ENCODE peak calls at places on chromosomes 13 and 19, in four cellular contexts. One of them, this sample, is unnamed.

GRCh38 chr13:39897636-39898035 is 242.2 kb downstream of the COG6 start:
- DNase-seq in SW480: no peak
- DNase-seq in T-helper 2 cell treated with Interferon-gamma antibody and Interleukin-4, amounts not matched to agents 5 μg/mL and 100 μg/mL, for 36 hours: no peak
- DNase-seq in left colon: no peak
- DNase-seq in this sample: no peak

GRCh38 chr19:41795031-41795461 is 1.3 kb upstream of the CEACAM3 start:
- DNase-seq in SW480: peak
- DNase-seq in T-helper 2 cell treated with Interferon-gamma antibody and Interleukin-4, amounts not matched to agents 5 μg/mL and 100 μg/mL, for 36 hours: peak
- DNase-seq in left colon: no peak
- DNase-seq in this sample: peak

GRCh38 chr19:13530720-13531119 is 24.4 kb upstream of the CACNA1A start:
- DNase-seq in SW480: no peak
- DNase-seq in T-helper 2 cell treated with Interferon-gamma antibody and Interleukin-4, amounts not matched to agents 5 μg/mL and 100 μg/mL, for 36 hours: no peak
- DNase-seq in left colon: no peak
- DNase-seq in this sample: no peak

GRCh38 chr19:41398042-41398403 is 405 bp downstream of the BCKDHA start:
- DNase-seq in SW480: no peak
- DNase-seq in T-helper 2 cell treated with Interferon-gamma antibody and Interleukin-4, amounts not matched to agents 5 μg/mL and 100 μg/mL, for 36 hours: no peak
- DNase-seq in left colon: no peak
- DNase-seq in this sample: no peak

GRCh38 chr13:36418022-36418805 is 14.1 kb upstream of the CCNA1 start:
- DNase-seq in SW480: peak
- DNase-seq in T-helper 2 cell treated with Interferon-gamma antibody and Interleukin-4, amounts not matched to agents 5 μg/mL and 100 μg/mL, for 36 hours: peak
- DNase-seq in left colon: no peak
- DNase-seq in this sample: no peak

GRCh38 chr19:42132030-42132628 is at the start of gene POU2F2:
- DNase-seq in SW480: no peak
- DNase-seq in T-helper 2 cell treated with Interferon-gamma antibody and Interleukin-4, amounts not matched to agents 5 μg/mL and 100 μg/mL, for 36 hours: peak
- DNase-seq in left colon: peak
- DNase-seq in this sample: peak

GRCh38 chr13:50387124-50387581 is 371.9 kb downstream of the KCNRG start:
- DNase-seq in SW480: peak
- DNase-seq in T-helper 2 cell treated with Interferon-gamma antibody and Interleukin-4, amounts not matched to agents 5 μg/mL and 100 μg/mL, for 36 hours: no peak
- DNase-seq in left colon: peak
- DNase-seq in this sample: peak

GRCh38 chr13:23450340-23451046 is 17.0 kb upstream of the SACS start:
- DNase-seq in SW480: peak
- DNase-seq in T-helper 2 cell treated with Interferon-gamma antibody and Interleukin-4, amounts not matched to agents 5 μg/mL and 100 μg/mL, for 36 hours: no peak
- DNase-seq in left colon: no peak
- DNase-seq in this sample: peak

GRCh38 chr19:19613456-19613855 is 5.0 kb downstream of the PBX4 start:
- DNase-seq in SW480: peak
- DNase-seq in T-helper 2 cell treated with Interferon-gamma antibody and Interleukin-4, amounts not matched to agents 5 μg/mL and 100 μg/mL, for 36 hours: no peak
- DNase-seq in left colon: no peak
- DNase-seq in this sample: no peak

GRCh38 chr19:9936151-9937000 is at the start of gene OLFM2:
- DNase-seq in SW480: no peak
- DNase-seq in T-helper 2 cell treated with Interferon-gamma antibody and Interleukin-4, amounts not matched to agents 5 μg/mL and 100 μg/mL, for 36 hours: no peak
- DNase-seq in left colon: no peak
- DNase-seq in this sample: no peak

GRCh38 chr13:97359181-97360057 is 74.5 kb upstream of the RAP2A start:
- DNase-seq in SW480: peak
- DNase-seq in T-helper 2 cell treated with Interferon-gamma antibody and Interleukin-4, amounts not matched to agents 5 μg/mL and 100 μg/mL, for 36 hours: peak
- DNase-seq in left colon: no peak
- DNase-seq in this sample: peak

This sample was measured in NAMALWA.